ENCODE peak calls at places on chromosomes 1 and 21, in eight cellular contexts. X, M, K, Q, I, T, B and A are unnamed samples.
A peak's percentile ranks its signal among the peaks of the same experiment; 100 is the strongest.

GRCh38 chr1:206784471-206784903 is 12.2 kb upstream of the IL10 start:
- DNase-seq in X (no peak), K (no peak), Q (no peak), B (peak; percentile 96), I (no peak), M (no peak), T (no peak), A (no peak)

GRCh38 chr1:57109247-57109646 is 143.4 kb upstream of the C8B start:
- DNase-seq in T (no peak), I (no peak), Q (no peak), K (no peak), B (no peak), M (no peak), X (no peak), A (no peak)

GRCh38 chr1:12415239-12415543 is 185.4 kb downstream of the VPS13D start:
- DNase-seq in M (peak; percentile 73), X (no peak), B (no peak), I (no peak), K (peak; percentile 45), T (no peak), Q (no peak), A (no peak)

GRCh38 chr1:81525085-81525484 is 275.6 kb upstream of the ADGRL2 start:
- DNase-seq in I (no peak), M (no peak), B (no peak), X (no peak), K (no peak), Q (no peak), T (no peak), A (no peak)

GRCh38 chr1:43549921-43550597 is 19.4 kb downstream of the PTPRF start:
- DNase-seq in X (peak; percentile 99), B (peak; percentile 22), M (no peak), Q (peak; percentile 81), K (peak; percentile 90), T (no peak), I (peak; percentile 97), A (peak; percentile 94)

GRCh38 chr1:4275083-4275482 is 375.0 kb upstream of the C1orf174 start:
- DNase-seq in K (no peak), X (no peak), I (no peak), T (no peak), B (no peak), M (no peak), Q (no peak), A (no peak)

GRCh38 chr1:169042377-169042776 is 64.1 kb upstream of the ATP1B1 start:
- DNase-seq in T (no peak), K (no peak), M (no peak), Q (no peak), X (no peak), B (no peak), I (no peak), A (no peak)

GRCh38 chr1:152328801-152329391 is 3.9 kb upstream of the FLG start:
- DNase-seq in K (no peak), B (no peak), I (no peak), M (no peak), X (no peak), T (no peak), Q (no peak), A (no peak)

GRCh38 chr1:221567859-221568507 is 173.9 kb downstream of the DUSP10 start:
- DNase-seq in M (peak; percentile 33), Q (no peak), B (no peak), K (no peak), T (no peak), X (no peak), I (no peak), A (no peak)

GRCh38 chr21:34205811-34206635 is 132.6 kb downstream of the MRPS6 start:
- DNase-seq in K (peak; percentile 58), X (no peak), B (peak; percentile 45), I (no peak), M (no peak), T (no peak), Q (no peak), A (no peak)

GRCh38 chr1:43711524-43712386 is 4.4 kb downstream of the ST3GAL3 start:
- DNase-seq in T (no peak), K (peak; percentile 65), X (peak; percentile 8), M (peak; percentile 91), Q (no peak), B (no peak), I (no peak), A (no peak)

GRCh38 chr1:192927496-192927895 is 118.7 kb downstream of the RGS2 start:
- DNase-seq in Q (no peak), M (no peak), B (no peak), T (no peak), X (no peak), I (no peak), K (no peak), A (no peak)

GRCh38 chr1:158613764-158614163 is 8.7 kb downstream of the OR10Z1 start:
- DNase-seq in B (no peak), M (no peak), X (no peak), T (no peak), K (no peak), Q (no peak), I (no peak), A (no peak)
- H3K4me1 ChIP-seq in B (no peaks in the 10 kb centered on the region), M (no peaks in the 10 kb centered on the region), X (no peaks in the 10 kb centered on the region), T (no peaks in the 10 kb centered on the region), K (no peaks in the 10 kb centered on the region), Q (no peaks in the 10 kb centered on the region), I (no peaks in the 10 kb centered on the region), A (no peaks in the 10 kb centered on the region)

DNA sequence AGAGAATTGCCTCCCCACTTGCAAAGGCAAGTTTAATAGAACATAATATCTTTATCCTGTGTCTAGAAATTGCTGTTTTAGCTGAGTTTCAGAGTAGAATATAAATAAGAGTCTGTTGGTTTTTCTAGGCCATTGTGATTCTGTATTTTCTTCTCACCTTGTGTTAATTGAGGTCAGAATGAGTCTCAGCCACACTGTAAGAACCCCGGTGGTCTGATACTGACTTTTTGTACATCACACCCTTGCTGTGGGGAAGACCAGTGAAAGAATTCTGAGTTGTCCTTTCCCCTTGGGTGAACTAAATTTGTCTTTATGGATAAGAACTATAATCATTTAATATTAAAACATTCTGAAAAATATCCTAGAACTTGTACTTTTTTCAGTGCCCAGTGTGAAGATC is 6.8 kb downstream of the HIPK1 start:
- DNase-seq in Q (no peak), X (no peak), M (no peak), K (no peak), I (no peak), B (no peak), T (no peak), A (no peak)
- H3K4me1 ChIP-seq in Q (peaks cover 13% of the 10 kb centered on the region), X (peaks cover 18% of the 10 kb centered on the region), M (peaks cover 2% of the 10 kb centered on the region), K (peaks cover 32% of the 10 kb centered on the region), I (peaks cover 61% of the 10 kb centered on the region), B (peaks cover 87% of the 10 kb centered on the region), T (no peaks in the 10 kb centered on the region), A (peaks cover 60% of the 10 kb centered on the region)

GRCh38 chr1:75132421-75133381 is 1.5 kb upstream of the LHX8 start:
- DNase-seq in I (no peak), K (no peak), T (no peak), B (no peak), Q (no peak), M (no peak), X (no peak), A (no peak)

GRCh38 chr1:75134939-75135828 is 996 bp downstream of the LHX8 start:
- DNase-seq in Q (no peak), M (peak; percentile 0), K (no peak), X (no peak), T (no peak), B (peak; percentile 13), I (no peak), A (no peak)

GRCh38 chr1:75134656-75134938 is 409 bp downstream of the LHX8 start:
- DNase-seq in B (no peak), I (no peak), Q (no peak), K (no peak), T (no peak), X (no peak), M (no peak), A (no peak)

GRCh38 chr1:75135829-75136142 is 1.6 kb downstream of the LHX8 start:
- DNase-seq in X (no peak), I (no peak), K (no peak), B (no peak), M (no peak), T (no peak), Q (no peak), A (no peak)

DNA sequence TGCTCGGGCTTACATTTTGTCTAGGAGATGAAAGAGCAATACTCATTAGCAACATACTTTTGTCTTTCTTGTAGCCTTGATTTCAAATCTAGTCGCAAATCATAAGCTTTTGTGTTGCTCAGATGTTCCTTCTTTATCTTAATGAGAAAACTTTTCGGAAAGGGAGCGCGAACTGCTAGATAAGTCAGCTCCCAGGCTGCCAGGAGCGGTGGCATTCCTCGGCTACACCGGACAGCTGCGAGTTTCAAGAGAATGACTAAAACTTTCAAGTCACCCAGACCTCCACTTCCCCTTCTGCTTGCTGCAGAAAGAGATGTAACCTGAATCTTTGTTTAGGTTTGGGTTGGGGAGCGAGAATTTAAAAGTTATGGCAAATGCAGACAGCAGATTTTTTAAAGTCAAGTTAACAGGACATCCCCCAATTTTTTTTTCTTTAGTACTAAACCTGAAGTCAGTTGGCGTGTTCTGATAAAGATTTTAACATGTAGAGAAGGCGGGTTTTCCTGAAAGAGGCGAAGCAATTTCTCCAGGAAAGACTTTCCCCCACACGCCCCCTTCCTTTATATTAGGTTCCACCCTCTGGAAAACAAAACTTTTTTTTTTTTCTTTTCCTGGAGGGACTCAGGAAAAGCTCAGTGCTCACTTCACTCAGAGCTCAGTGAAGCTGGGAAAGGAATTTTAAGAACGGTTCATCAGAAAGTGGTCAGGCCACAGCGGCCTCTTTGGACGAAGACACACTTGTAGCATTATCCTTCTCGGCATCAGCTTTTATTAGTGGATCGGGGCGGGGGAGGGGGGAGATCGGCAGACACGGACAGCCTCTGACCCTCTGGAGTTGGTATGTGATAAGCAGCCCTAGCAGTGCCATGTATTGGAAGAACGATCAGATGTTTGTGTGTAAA is at the start of gene LHX8:
- DNase-seq in M (no peak), Q (no peak), X (no peak), K (no peak), T (no peak), B (no peak), I (no peak), A (no peak)
- H3K4me1 ChIP-seq in M (no peaks in the 10 kb centered on the region), Q (no peaks in the 10 kb centered on the region), X (no peaks in the 10 kb centered on the region), K (no peaks in the 10 kb centered on the region), T (no peaks in the 10 kb centered on the region), B (no peaks in the 10 kb centered on the region), I (peaks cover 29% of the 10 kb centered on the region), A (peaks cover 12% of the 10 kb centered on the region)

GRCh38 chr21:43939443-43940328 is 72.4 kb upstream of the TRAPPC10 start:
- DNase-seq in X (no peak), I (no peak), T (no peak), M (no peak), Q (no peak), K (no peak), B (no peak), A (no peak)
- H3K4me1 ChIP-seq in X (no peaks in the 10 kb centered on the region), I (peaks cover 13% of the 10 kb centered on the region), T (no peaks in the 10 kb centered on the region), M (peaks cover 4% of the 10 kb centered on the region), Q (peaks cover 4% of the 10 kb centered on the region), K (no peaks in the 10 kb centered on the region), B (peaks cover 13% of the 10 kb centered on the region), A (peaks cover 30% of the 10 kb centered on the region)